ENCODE peak calls at places on chromosomes 5 and 9, in five cellular contexts. One of them, this sample, is unnamed.

GRCh38 chr9:35340046-35340445 is 149.9 kb upstream of the RUSC2 start:
- DNase-seq in H1: no peak
- DNase-seq in GM12878: no peak
- DNase-seq in HepG2: no peak
- DNase-seq in HEK293T: no peak
- DNase-seq in this sample: no peak

GRCh38 chr9:38068866-38069628 is at the start of gene SHB:
- DNase-seq in H1: peak
- DNase-seq in HEK293T: peak
- DNase-seq in HepG2: peak
- DNase-seq in GM12878: no peak
- DNase-seq in this sample: peak

GRCh38 chr9:132881826-132882225 is 3.1 kb downstream of the SPACA9 start:
- DNase-seq in HEK293T: no peak
- DNase-seq in H1: no peak
- DNase-seq in HepG2: no peak
- DNase-seq in GM12878: no peak
- DNase-seq in this sample: no peak

GRCh38 chr5:135246923-135247795 is 151.9 kb downstream of the MACROH2A1 start:
- DNase-seq in GM12878: no peak
- DNase-seq in HEK293T: peak
- DNase-seq in H1: peak
- DNase-seq in HepG2: no peak
- DNase-seq in this sample: no peak

GRCh38 chr9:4519604-4520003 is 29.3 kb downstream of the SLC1A1 start:
- DNase-seq in HepG2: no peak
- DNase-seq in HEK293T: no peak
- DNase-seq in GM12878: no peak
- DNase-seq in H1: no peak
- DNase-seq in this sample: no peak

GRCh38 chr9:21988056-21988990 is 5.9 kb downstream of the CDKN2A start:
- DNase-seq in HepG2: no peak
- DNase-seq in GM12878: no peak
- DNase-seq in HEK293T: no peak
- DNase-seq in H1: no peak
- DNase-seq in this sample: no peak

GRCh38 chr5:73940026-73940425 is 314.0 kb downstream of the ARHGEF28 start:
- DNase-seq in H1: no peak
- DNase-seq in GM12878: no peak
- DNase-seq in HepG2: no peak
- DNase-seq in HEK293T: no peak
- DNase-seq in this sample: no peak

GRCh38 chr9:71483457-71483856 is 284.9 kb downstream of the CEMIP2 start:
- DNase-seq in HepG2: no peak
- DNase-seq in HEK293T: no peak
- DNase-seq in GM12878: no peak
- DNase-seq in H1: no peak
- DNase-seq in this sample: no peak

GRCh38 chr9:136219276-136219675 is 14.3 kb upstream of the LHX3 start:
- DNase-seq in H1: no peak
- DNase-seq in HEK293T: no peak
- DNase-seq in GM12878: no peak
- DNase-seq in HepG2: no peak
- DNase-seq in this sample: no peak

GRCh38 chr9:89179535-89179919 is 909 bp upstream of the SHC3 start:
- DNase-seq in H1: no peak
- DNase-seq in HepG2: no peak
- DNase-seq in HEK293T: no peak
- DNase-seq in GM12878: no peak
- DNase-seq in this sample: no peak

GRCh38 chr5:171388816-171389168 is 1.1 kb downstream of the NPM1 start:
- DNase-seq in HEK293T: no peak
- DNase-seq in GM12878: no peak
- DNase-seq in HepG2: no peak
- DNase-seq in H1: no peak
- DNase-seq in this sample: no peak

GRCh38 chr5:138903113-138903789 is 28.1 kb upstream of the LRRTM2 start:
- DNase-seq in H1: no peak
- DNase-seq in HepG2: no peak
- DNase-seq in HEK293T: no peak
- DNase-seq in GM12878: no peak
- DNase-seq in this sample: no peak

GRCh38 chr5:86442036-86442435 is 175.7 kb upstream of the COX7C start:
- DNase-seq in HEK293T: no peak
- DNase-seq in H1: no peak
- DNase-seq in GM12878: no peak
- DNase-seq in HepG2: no peak
- DNase-seq in this sample: no peak

GRCh38 chr9:79700607-79701330 is 129.0 kb downstream of the TLE4 start:
- DNase-seq in H1: no peak
- DNase-seq in HEK293T: no peak
- DNase-seq in GM12878: no peak
- DNase-seq in HepG2: no peak
- DNase-seq in this sample: no peak

GRCh38 chr9:5786370-5787127 is 46.4 kb downstream of the ERMP1 start:
- DNase-seq in HepG2: no peak
- DNase-seq in H1: no peak
- DNase-seq in HEK293T: no peak
- DNase-seq in GM12878: no peak
- DNase-seq in this sample: no peak

GRCh38 chr5:149459891-149460290 is 80.8 kb upstream of the IL17B start:
- DNase-seq in HEK293T: no peak
- DNase-seq in GM12878: no peak
- DNase-seq in HepG2: no peak
- DNase-seq in H1: no peak
- DNase-seq in this sample: no peak

GRCh38 chr9:105157178-105157583 is 87.3 kb upstream of the SLC44A1 start:
- DNase-seq in HEK293T: peak
- DNase-seq in H1: no peak
- DNase-seq in HepG2: peak
- DNase-seq in GM12878: no peak
- DNase-seq in this sample: no peak

GRCh38 chr5:98927242-98927987 is 1.4 kb downstream of the CHD1 start:
- DNase-seq in HepG2: no peak
- DNase-seq in H1: no peak
- DNase-seq in GM12878: no peak
- DNase-seq in HEK293T: peak
- DNase-seq in this sample: no peak

GRCh38 chr9:135248111-135248510 is 160.6 kb downstream of the OLFM1 start:
- DNase-seq in HepG2: no peak
- DNase-seq in GM12878: no peak
- DNase-seq in H1: no peak
- DNase-seq in HEK293T: no peak
- DNase-seq in this sample: no peak

GRCh38 chr5:57432876-57433275 is 49.7 kb downstream of the ACTBL2 start:
- DNase-seq in H1: no peak
- DNase-seq in HEK293T: no peak
- DNase-seq in GM12878: no peak
- DNase-seq in HepG2: peak
- DNase-seq in this sample: no peak

GRCh38 chr9:137682431-137682991 is 63.7 kb downstream of the EHMT1 start:
- DNase-seq in HEK293T: no peak
- DNase-seq in HepG2: no peak
- DNase-seq in H1: no peak
- DNase-seq in GM12878: no peak
- DNase-seq in this sample: no peak

GRCh38 chr9:2749485-2749884 is 32.2 kb downstream of the KCNV2 start:
- DNase-seq in H1: no peak
- DNase-seq in GM12878: no peak
- DNase-seq in HepG2: no peak
- DNase-seq in HEK293T: no peak
- DNase-seq in this sample: no peak

GRCh38 chr9:79768199-79768598 is 196.4 kb downstream of the TLE4 start:
- DNase-seq in GM12878: no peak
- DNase-seq in HEK293T: peak
- DNase-seq in HepG2: no peak
- DNase-seq in H1: no peak
- DNase-seq in this sample: no peak

GRCh38 chr5:43638556-43638955 is 35.6 kb downstream of the NNT start:
- DNase-seq in H1: no peak
- DNase-seq in HEK293T: no peak
- DNase-seq in HepG2: no peak
- DNase-seq in GM12878: no peak
- DNase-seq in this sample: no peak

GRCh38 chr5:139759219-139759721 is 36.3 kb upstream of the PSD2 start:
- DNase-seq in H1: no peak
- DNase-seq in HepG2: no peak
- DNase-seq in GM12878: no peak
- DNase-seq in HEK293T: no peak
- DNase-seq in this sample: no peak

GRCh38 chr5:132458226-132458560 is 32.4 kb downstream of the IRF1 start:
- DNase-seq in HepG2: no peak
- DNase-seq in GM12878: no peak
- DNase-seq in HEK293T: no peak
- DNase-seq in H1: no peak
- DNase-seq in this sample: no peak

GRCh38 chr5:135600971-135601381 is 22.2 kb upstream of the CXCL14 start:
- DNase-seq in GM12878: no peak
- DNase-seq in HepG2: no peak
- DNase-seq in HEK293T: no peak
- DNase-seq in H1: peak
- DNase-seq in this sample: no peak

GRCh38 chr5:160118349-160119141 is 705 bp downstream of the PWWP2A start:
- DNase-seq in GM12878: no peak
- DNase-seq in HepG2: no peak
- DNase-seq in HEK293T: peak
- DNase-seq in H1: peak
- DNase-seq in this sample: no peak

GRCh38 chr9:79046401-79046800 is 525.4 kb upstream of the TLE4 start:
- DNase-seq in GM12878: no peak
- DNase-seq in HEK293T: no peak
- DNase-seq in HepG2: no peak
- DNase-seq in H1: no peak
- DNase-seq in this sample: no peak

GRCh38 chr9:125694478-125694877 is 12.5 kb downstream of the MAPKAP1 start:
- DNase-seq in GM12878: no peak
- DNase-seq in HEK293T: no peak
- DNase-seq in H1: peak
- DNase-seq in HepG2: peak
- DNase-seq in this sample: peak

GRCh38 chr9:124006448-124007156 is 5.0 kb upstream of the LHX2 start:
- DNase-seq in HEK293T: no peak
- DNase-seq in GM12878: no peak
- DNase-seq in HepG2: no peak
- DNase-seq in H1: no peak
- DNase-seq in this sample: no peak

GRCh38 chr5:143659614-143660238 is 152.2 kb upstream of the HMHB1 start:
- DNase-seq in HepG2: peak
- DNase-seq in H1: no peak
- DNase-seq in HEK293T: no peak
- DNase-seq in GM12878: no peak
- DNase-seq in this sample: no peak

GRCh38 chr5:73327908-73328455 is 120.6 kb downstream of the FOXD1 start:
- DNase-seq in GM12878: no peak
- DNase-seq in H1: no peak
- DNase-seq in HEK293T: no peak
- DNase-seq in HepG2: no peak
- DNase-seq in this sample: no peak

GRCh38 chr5:131186561-131187256 is 16.0 kb downstream of the LYRM7 start:
- DNase-seq in HEK293T: no peak
- DNase-seq in HepG2: no peak
- DNase-seq in GM12878: no peak
- DNase-seq in H1: no peak
- DNase-seq in this sample: no peak

GRCh38 chr9:7653262-7653661 is 146.3 kb downstream of the DMAC1 start:
- DNase-seq in H1: no peak
- DNase-seq in HepG2: no peak
- DNase-seq in HEK293T: no peak
- DNase-seq in GM12878: no peak
- DNase-seq in this sample: no peak

GRCh38 chr5:172952034-172952511 is 7.2 kb upstream of the RPL26L1 start:
- DNase-seq in H1: no peak
- DNase-seq in HEK293T: no peak
- DNase-seq in HepG2: no peak
- DNase-seq in GM12878: no peak
- DNase-seq in this sample: no peak

GRCh38 chr9:124257865-124258764 is at the start of gene NEK6:
- DNase-seq in H1: no peak
- DNase-seq in GM12878: no peak
- DNase-seq in HEK293T: peak
- DNase-seq in HepG2: no peak
- DNase-seq in this sample: no peak

GRCh38 chr5:178502401-178503100 is 87.6 kb downstream of the COL23A1 start:
- DNase-seq in HepG2: no peak
- DNase-seq in GM12878: no peak
- DNase-seq in H1: no peak
- DNase-seq in HEK293T: no peak
- DNase-seq in this sample: no peak
- TF ChIP-seq SUZ12 in HepG2: no peak
- TF ChIP-seq SUZ12 in GM12878: no peak
- TF ChIP-seq SUZ12 in H1: no peak
- TF ChIP-seq SUZ12 in HEK293T: no peak
- TF ChIP-seq SUZ12 in this sample: no peak

GRCh38 chr5:88671808-88672499 is 211.0 kb downstream of the MEF2C start:
- DNase-seq in HepG2: no peak
- DNase-seq in H1: peak
- DNase-seq in GM12878: no peak
- DNase-seq in HEK293T: no peak
- DNase-seq in this sample: peak
- TF ChIP-seq SUZ12 in HepG2: no peak
- TF ChIP-seq SUZ12 in H1: peak
- TF ChIP-seq SUZ12 in GM12878: no peak
- TF ChIP-seq SUZ12 in HEK293T: no peak
- TF ChIP-seq SUZ12 in this sample: no peak

GRCh38 chr5:6125781-6126180 is 252.6 kb downstream of the MED10 start:
- DNase-seq in HEK293T: no peak
- DNase-seq in GM12878: no peak
- DNase-seq in H1: no peak
- DNase-seq in HepG2: no peak
- DNase-seq in this sample: no peak
- TF ChIP-seq SUZ12 in HEK293T: no peak
- TF ChIP-seq SUZ12 in GM12878: no peak
- TF ChIP-seq SUZ12 in H1: no peak
- TF ChIP-seq SUZ12 in HepG2: no peak
- TF ChIP-seq SUZ12 in this sample: no peak

DNA sequence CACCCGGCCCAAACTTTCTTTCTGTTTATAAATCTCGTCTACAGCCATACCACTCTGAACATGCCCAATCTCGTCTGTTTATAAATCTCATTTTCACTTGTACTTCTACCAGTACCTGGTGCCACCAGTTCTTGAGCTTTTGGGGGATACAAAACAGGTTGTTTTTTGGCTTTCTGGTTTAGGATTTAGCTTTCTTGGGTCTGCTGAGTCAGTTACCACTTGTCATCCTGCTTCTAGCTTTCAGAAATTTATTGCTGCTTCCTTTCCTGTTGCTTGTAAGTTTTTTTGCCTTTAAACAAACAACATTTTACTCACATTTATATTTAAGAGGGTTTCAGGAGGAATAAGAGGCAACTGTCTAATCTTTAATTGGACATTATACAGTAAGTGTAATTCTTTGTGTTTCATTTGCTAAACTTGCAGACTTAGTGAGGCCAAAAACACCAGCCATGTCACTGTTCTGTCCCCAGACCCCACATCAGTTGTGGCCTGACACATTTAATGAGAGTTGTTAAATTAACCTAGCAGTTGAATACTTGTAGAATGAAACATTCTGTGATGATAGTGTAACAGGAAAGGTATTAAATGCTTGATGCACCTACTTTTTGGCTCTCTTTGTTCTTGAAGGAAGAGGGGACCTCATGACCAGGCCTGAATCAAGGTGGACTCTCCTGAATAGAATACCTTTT is 11.8 kb downstream of the NDFIP1 start:
- DNase-seq in H1: no peak
- DNase-seq in HEK293T: no peak
- DNase-seq in HepG2: no peak
- DNase-seq in GM12878: no peak
- DNase-seq in this sample: no peak
- TF ChIP-seq SUZ12 in H1: no peak
- TF ChIP-seq SUZ12 in HEK293T: no peak
- TF ChIP-seq SUZ12 in HepG2: no peak
- TF ChIP-seq SUZ12 in GM12878: no peak
- TF ChIP-seq SUZ12 in this sample: no peak

This sample was measured in NT2/D1.